ENCODE peak calls at places on chromosome 12, in four cellular contexts. B is IMR-90, P is H1, S is mesendoderm. W is an unnamed sample.
A peak's percentile ranks its signal among the peaks of the same experiment; 100 is the strongest.

GRCh38 chr12:25195056-25195971 is at the start of the genes DNAI7 and ETFRF1:
- DNase-seq in B (peak; percentile 92), S (peak; percentile 99), P (peak; percentile 99), W (peak; percentile 100)

GRCh38 chr12:1584326-1584725 is 10.1 kb downstream of the FBXL14 start:
- DNase-seq in P (no peak), S (no peak), B (no peak), W (no peak)

GRCh38 chr12:79067977-79068376 is 203.4 kb downstream of the SYT1 start:
- DNase-seq in P (no peak), B (no peak), S (no peak), W (no peak)

GRCh38 chr12:113086249-113087164 is 30.0 kb downstream of the DTX1 start:
- DNase-seq in P (no peak), B (no peak), S (peak; percentile 26), W (no peak)

GRCh38 chr12:2064078-2064507 is 11.3 kb downstream of the CACNA1C start:
- DNase-seq in S (no peak), P (no peak), B (peak; percentile 59), W (no peak)

GRCh38 chr12:15633201-15633600 is 156.0 kb downstream of the EPS8 start:
- DNase-seq in B (no peak), P (no peak), S (no peak), W (no peak)

GRCh38 chr12:132622437-132623071 is 4.0 kb downstream of the P2RX2 start:
- DNase-seq in S (peak; percentile 35), B (peak; percentile 94), P (no peak), W (no peak)

GRCh38 chr12:96219700-96220206 is 25.6 kb downstream of the ELK3 start:
- DNase-seq in P (no peak), S (peak; percentile 88), B (peak; percentile 98), W (peak; percentile 77)

GRCh38 chr12:46459111-46459510 is 86.5 kb upstream of the SLC38A2 start:
- DNase-seq in B (peak; percentile 91), S (peak; percentile 48), P (no peak), W (no peak)

GRCh38 chr12:50677858-50678257 is 86.0 kb upstream of the ATF1 start:
- DNase-seq in B (peak; percentile 57), S (no peak), P (no peak), W (no peak)

GRCh38 chr12:19002192-19002591 is 127.3 kb upstream of the PLEKHA5 start:
- DNase-seq in P (no peak), B (no peak), S (no peak), W (no peak)

GRCh38 chr12:129659927-129660326 is 243.9 kb downstream of the TMEM132D start:
- DNase-seq in P (no peak), S (no peak), B (no peak), W (no peak)

GRCh38 chr12:69024413-69024812 is 91.4 kb upstream of the CPM start:
- DNase-seq in S (no peak), B (no peak), P (no peak), W (no peak)

GRCh38 chr12:2957816-2958431 is 1.3 kb upstream of the TEAD4 start:
- DNase-seq in S (no peak), P (no peak), B (no peak), W (no peak)

GRCh38 chr12:42757735-42758134 is 168.2 kb upstream of the PRICKLE1 start:
- DNase-seq in B (no peak), S (no peak), P (no peak), W (no peak)
- H3K56ac ChIP-seq in B (no peak overlapping the region), S (peak overlapping the region; percentile 63), P (no peak overlapping the region), W (no peak overlapping the region)

GRCh38 chr12:124479680-124480468 is 87.5 kb downstream of the NCOR2 start:
- DNase-seq in P (no peak), S (no peak), B (no peak), W (no peak)

GRCh38 chr12:124482567-124482893 is 84.9 kb downstream of the NCOR2 start:
- DNase-seq in S (no peak), B (no peak), P (no peak), W (no peak)

GRCh38 chr12:124480469-124481256 is 86.7 kb downstream of the NCOR2 start:
- DNase-seq in B (peak; percentile 47), S (no peak), P (no peak), W (no peak)

GRCh38 chr12:124481772-124482566 is 85.4 kb downstream of the NCOR2 start:
- DNase-seq in S (no peak), B (no peak), P (no peak), W (no peak)

GRCh38 chr12:124481257-124481750 is 86.1 kb downstream of the NCOR2 start:
- DNase-seq in P (no peak), B (no peak), S (no peak), W (no peak)
- H2BK5ac ChIP-seq in P (peak overlapping the region; percentile 13), B (no peak overlapping the region), S (no peak overlapping the region), W (no peak overlapping the region)

DNA sequence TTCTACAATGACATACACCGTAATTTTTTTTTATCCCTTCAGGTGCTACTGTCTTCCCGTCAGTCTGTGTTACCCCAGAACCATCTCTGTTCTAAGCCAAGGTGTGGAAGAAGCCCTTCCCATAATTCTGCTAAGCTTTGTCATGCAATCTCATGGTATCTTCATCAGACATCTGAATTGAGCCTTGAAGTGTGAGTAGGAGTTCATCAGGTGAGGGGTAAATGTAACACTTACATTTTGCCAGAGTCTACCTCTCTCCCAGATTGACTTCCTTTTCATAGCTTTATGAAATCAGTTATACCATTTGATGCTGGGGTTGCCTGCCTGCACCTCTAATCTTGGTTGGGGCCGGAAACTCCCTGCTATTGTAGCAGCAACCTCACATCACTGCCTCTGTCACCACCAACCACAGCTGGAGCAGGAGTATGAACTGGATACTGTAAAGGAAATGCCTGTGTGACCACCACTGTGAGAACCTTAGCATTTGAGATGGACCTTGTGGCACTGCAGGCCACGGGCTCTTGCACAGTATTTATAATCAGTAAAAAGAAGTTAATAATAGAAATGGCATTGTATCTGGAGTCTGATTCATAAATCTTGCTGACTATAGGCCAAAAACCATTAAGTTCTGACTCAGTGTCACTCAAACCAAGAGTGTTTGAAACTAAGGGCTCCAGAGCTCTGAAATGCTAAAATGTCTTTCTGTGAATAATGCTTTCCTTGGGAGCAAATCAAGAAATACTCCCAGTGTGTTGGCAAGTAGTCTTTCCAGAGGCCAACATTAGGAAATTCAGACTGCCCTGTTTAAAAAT is 58.6 kb upstream of the STK38L start:
- DNase-seq in S (no peak), P (no peak), B (peak; percentile 91), W (no peak)
- H3K56ac ChIP-seq in S (no peak overlapping the region), P (no peak overlapping the region), B (no peak overlapping the region), W (no peak overlapping the region)

DNA sequence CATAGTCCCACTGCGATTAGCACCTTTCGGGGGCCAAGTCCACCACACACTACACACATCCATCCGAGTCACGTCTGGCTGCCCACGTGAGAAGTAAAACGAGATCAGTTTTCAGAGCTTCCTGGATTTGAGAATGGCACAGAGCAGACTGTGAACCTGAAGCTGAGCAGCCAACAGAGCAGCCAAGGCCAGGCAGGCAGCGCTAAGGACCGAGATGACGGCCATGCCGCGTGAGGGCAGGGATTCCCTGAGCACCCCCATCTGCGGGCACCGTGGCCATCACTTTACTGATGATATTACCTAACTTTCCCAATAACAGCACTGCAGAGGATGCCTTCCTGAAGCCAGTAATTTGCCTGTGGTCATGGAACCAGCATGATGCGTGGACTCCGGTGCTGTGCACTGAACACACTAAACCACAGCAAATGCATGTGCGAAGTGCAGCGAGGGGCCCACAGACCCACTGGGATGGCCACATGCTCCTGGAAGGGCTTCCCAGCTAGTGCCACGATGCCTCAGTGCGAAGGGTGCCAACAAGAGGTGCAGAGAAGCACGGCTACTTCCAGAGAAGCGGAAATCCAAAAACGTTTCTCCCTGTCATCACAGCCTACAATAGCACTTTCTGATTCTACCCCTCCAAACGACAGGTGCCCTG is 56.0 kb downstream of the RNF34 start:
- DNase-seq in B (no peak), S (no peak), P (no peak), W (no peak)
- H2BK5ac ChIP-seq in B (no peak overlapping the region), S (no peak overlapping the region), P (peak overlapping the region; percentile 71), W (no peak overlapping the region)

GRCh38 chr12:6695313-6696045 is 5.1 kb downstream of the PIANP start:
- DNase-seq in P (no peak), B (no peak), S (no peak), W (no peak)
- H3K56ac ChIP-seq in P (no peak overlapping the region), B (no peak overlapping the region), S (no peak overlapping the region), W (no peak overlapping the region)

GRCh38 chr12:120282229-120282628 is 9.5 kb downstream of the RNU4-2 start:
- DNase-seq in B (no peak), S (peak; percentile 34), P (no peak), W (peak; percentile 56)

GRCh38 chr12:120287491-120287890 is 4.2 kb downstream of the RNU4-2 start:
- DNase-seq in P (no peak), S (no peak), B (no peak), W (no peak)

GRCh38 chr12:120290541-120291312 is 976 bp downstream of the RNU4-2 start:
- DNase-seq in S (peak; percentile 80), B (no peak), P (peak; percentile 64), W (peak; percentile 71)

GRCh38 chr12:120283318-120283717 is 8.4 kb downstream of the RNU4-2 start:
- DNase-seq in P (peak; percentile 52), B (no peak), S (peak; percentile 93), W (peak; percentile 50)

GRCh38 chr12:120286768-120287490 is 4.8 kb downstream of the RNU4-2 start:
- DNase-seq in B (no peak), P (no peak), S (peak; percentile 74), W (no peak)
- H2BK5ac ChIP-seq in B (no peak overlapping the region), P (no peak overlapping the region), S (no peak overlapping the region), W (no peak overlapping the region)

DNA sequence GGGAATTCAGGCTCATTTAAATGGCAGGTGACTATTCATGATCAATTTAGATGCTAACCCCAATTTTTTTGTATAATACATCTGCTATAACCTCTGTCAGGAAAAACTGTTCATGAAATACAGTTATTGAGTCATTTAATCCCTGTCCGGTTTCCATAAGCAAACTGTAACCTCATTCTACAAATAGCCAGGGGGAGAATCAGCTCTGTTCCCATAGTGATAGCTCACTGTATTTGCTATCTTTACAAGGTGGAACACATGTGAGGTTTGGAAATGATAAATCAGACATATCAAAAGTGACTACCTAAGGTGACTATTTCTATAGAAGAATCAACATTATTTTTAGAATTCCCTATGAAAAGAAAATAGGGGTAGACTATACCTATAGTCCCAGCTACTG is 38.6 kb upstream of the VPS33A start:
- DNase-seq in B (peak; percentile 46), S (no peak), P (no peak), W (no peak)
- H3K56ac ChIP-seq in B (no peak overlapping the region), S (no peak overlapping the region), P (no peak overlapping the region), W (no peak overlapping the region)

W was measured in H9.